ENCODE peak calls at places on chromosomes 6 and 20, in five cellular contexts. One of them, this sample, is unnamed.

GRCh38 chr6:63805808-63806572 is 170.4 kb downstream of the PHF3 start:
- DNase-seq in activated T-helper 9 cell treated with anti-CD3 and anti-CD28 coated beads, Interleukin-2, amount 50 U/mL, for 16 hours: no peak
- DNase-seq in germinal center: no peak
- DNase-seq in activated effector memory CD4-positive, alpha-beta T cell treated with Interleukin-2 at 50 U/mL for 16 hours: no peak
- DNase-seq in H7: no peak
- DNase-seq in this sample: no peak

GRCh38 chr6:157019733-157020132 is 242.6 kb downstream of the ARID1B start:
- DNase-seq in H7: no peak
- DNase-seq in activated effector memory CD4-positive, alpha-beta T cell treated with Interleukin-2 at 50 U/mL for 16 hours: no peak
- DNase-seq in germinal center: peak
- DNase-seq in activated T-helper 9 cell treated with anti-CD3 and anti-CD28 coated beads, Interleukin-2, amount 50 U/mL, for 16 hours: no peak
- DNase-seq in this sample: no peak

GRCh38 chr6:148203970-148204369 is 138.7 kb upstream of the SASH1 start:
- DNase-seq in H7: no peak
- DNase-seq in activated T-helper 9 cell treated with anti-CD3 and anti-CD28 coated beads, Interleukin-2, amount 50 U/mL, for 16 hours: peak
- DNase-seq in activated effector memory CD4-positive, alpha-beta T cell treated with Interleukin-2 at 50 U/mL for 16 hours: peak
- DNase-seq in germinal center: peak
- DNase-seq in this sample: peak

GRCh38 chr6:100657678-100658330 is 193.1 kb upstream of the SIM1 start:
- DNase-seq in activated effector memory CD4-positive, alpha-beta T cell treated with Interleukin-2 at 50 U/mL for 16 hours: no peak
- DNase-seq in germinal center: no peak
- DNase-seq in H7: no peak
- DNase-seq in activated T-helper 9 cell treated with anti-CD3 and anti-CD28 coated beads, Interleukin-2, amount 50 U/mL, for 16 hours: no peak
- DNase-seq in this sample: no peak

GRCh38 chr20:62475819-62476073 is at the start of gene GATA5:
- DNase-seq in activated effector memory CD4-positive, alpha-beta T cell treated with Interleukin-2 at 50 U/mL for 16 hours: no peak
- DNase-seq in activated T-helper 9 cell treated with anti-CD3 and anti-CD28 coated beads, Interleukin-2, amount 50 U/mL, for 16 hours: no peak
- DNase-seq in H7: peak
- DNase-seq in germinal center: no peak
- DNase-seq in this sample: no peak

GRCh38 chr6:52551483-52552277 is 25.2 kb downstream of the TRAM2 start:
- DNase-seq in H7: peak
- DNase-seq in activated T-helper 9 cell treated with anti-CD3 and anti-CD28 coated beads, Interleukin-2, amount 50 U/mL, for 16 hours: no peak
- DNase-seq in activated effector memory CD4-positive, alpha-beta T cell treated with Interleukin-2 at 50 U/mL for 16 hours: no peak
- DNase-seq in germinal center: no peak
- DNase-seq in this sample: no peak

GRCh38 chr20:44770480-44771171 is 25.0 kb downstream of the KCNK15 start:
- DNase-seq in activated T-helper 9 cell treated with anti-CD3 and anti-CD28 coated beads, Interleukin-2, amount 50 U/mL, for 16 hours: no peak
- DNase-seq in H7: peak
- DNase-seq in activated effector memory CD4-positive, alpha-beta T cell treated with Interleukin-2 at 50 U/mL for 16 hours: no peak
- DNase-seq in germinal center: no peak
- DNase-seq in this sample: no peak

GRCh38 chr6:18349350-18349749 is 37.8 kb upstream of the RNF144B start:
- DNase-seq in H7: no peak
- DNase-seq in activated T-helper 9 cell treated with anti-CD3 and anti-CD28 coated beads, Interleukin-2, amount 50 U/mL, for 16 hours: no peak
- DNase-seq in germinal center: no peak
- DNase-seq in activated effector memory CD4-positive, alpha-beta T cell treated with Interleukin-2 at 50 U/mL for 16 hours: no peak
- DNase-seq in this sample: no peak

GRCh38 chr6:168452685-168453377 is 11.8 kb downstream of the SMOC2 start:
- DNase-seq in activated effector memory CD4-positive, alpha-beta T cell treated with Interleukin-2 at 50 U/mL for 16 hours: no peak
- DNase-seq in H7: no peak
- DNase-seq in activated T-helper 9 cell treated with anti-CD3 and anti-CD28 coated beads, Interleukin-2, amount 50 U/mL, for 16 hours: no peak
- DNase-seq in germinal center: no peak
- DNase-seq in this sample: no peak

GRCh38 chr6:41098366-41098765 is 25.6 kb downstream of the NFYA start:
- DNase-seq in activated effector memory CD4-positive, alpha-beta T cell treated with Interleukin-2 at 50 U/mL for 16 hours: no peak
- DNase-seq in germinal center: no peak
- DNase-seq in H7: no peak
- DNase-seq in activated T-helper 9 cell treated with anti-CD3 and anti-CD28 coated beads, Interleukin-2, amount 50 U/mL, for 16 hours: no peak
- DNase-seq in this sample: no peak

GRCh38 chr6:128463942-128464341 is 56.5 kb downstream of the PTPRK start:
- DNase-seq in activated T-helper 9 cell treated with anti-CD3 and anti-CD28 coated beads, Interleukin-2, amount 50 U/mL, for 16 hours: no peak
- DNase-seq in H7: no peak
- DNase-seq in germinal center: no peak
- DNase-seq in activated effector memory CD4-positive, alpha-beta T cell treated with Interleukin-2 at 50 U/mL for 16 hours: no peak
- DNase-seq in this sample: no peak

GRCh38 chr6:34074064-34074739 is 71.7 kb downstream of the GRM4 start:
- DNase-seq in activated T-helper 9 cell treated with anti-CD3 and anti-CD28 coated beads, Interleukin-2, amount 50 U/mL, for 16 hours: no peak
- DNase-seq in H7: peak
- DNase-seq in activated effector memory CD4-positive, alpha-beta T cell treated with Interleukin-2 at 50 U/mL for 16 hours: no peak
- DNase-seq in germinal center: no peak
- DNase-seq in this sample: no peak

GRCh38 chr20:38210741-38211140 is 45.7 kb upstream of the TGM2 start:
- DNase-seq in activated T-helper 9 cell treated with anti-CD3 and anti-CD28 coated beads, Interleukin-2, amount 50 U/mL, for 16 hours: no peak
- DNase-seq in germinal center: no peak
- DNase-seq in activated effector memory CD4-positive, alpha-beta T cell treated with Interleukin-2 at 50 U/mL for 16 hours: no peak
- DNase-seq in H7: no peak
- DNase-seq in this sample: no peak

GRCh38 chr6:40755749-40756452 is 168.7 kb upstream of the LRFN2 start:
- DNase-seq in H7: no peak
- DNase-seq in activated effector memory CD4-positive, alpha-beta T cell treated with Interleukin-2 at 50 U/mL for 16 hours: no peak
- DNase-seq in germinal center: peak
- DNase-seq in activated T-helper 9 cell treated with anti-CD3 and anti-CD28 coated beads, Interleukin-2, amount 50 U/mL, for 16 hours: no peak
- DNase-seq in this sample: no peak

GRCh38 chr6:19664050-19664449 is 173.1 kb upstream of the ID4 start:
- DNase-seq in activated effector memory CD4-positive, alpha-beta T cell treated with Interleukin-2 at 50 U/mL for 16 hours: no peak
- DNase-seq in activated T-helper 9 cell treated with anti-CD3 and anti-CD28 coated beads, Interleukin-2, amount 50 U/mL, for 16 hours: no peak
- DNase-seq in germinal center: no peak
- DNase-seq in H7: no peak
- DNase-seq in this sample: no peak

GRCh38 chr20:544153-544725 is 649 bp upstream of the CSNK2A1 start:
- DNase-seq in activated T-helper 9 cell treated with anti-CD3 and anti-CD28 coated beads, Interleukin-2, amount 50 U/mL, for 16 hours: no peak
- DNase-seq in H7: no peak
- DNase-seq in germinal center: no peak
- DNase-seq in activated effector memory CD4-positive, alpha-beta T cell treated with Interleukin-2 at 50 U/mL for 16 hours: no peak
- DNase-seq in this sample: no peak

GRCh38 chr6:88538849-88539571 is 372.9 kb upstream of the CNR1 start:
- DNase-seq in H7: peak
- DNase-seq in activated T-helper 9 cell treated with anti-CD3 and anti-CD28 coated beads, Interleukin-2, amount 50 U/mL, for 16 hours: no peak
- DNase-seq in activated effector memory CD4-positive, alpha-beta T cell treated with Interleukin-2 at 50 U/mL for 16 hours: no peak
- DNase-seq in germinal center: no peak
- DNase-seq in this sample: no peak

GRCh38 chr6:168276576-168277273 is 42.9 kb downstream of the DACT2 start:
- DNase-seq in activated effector memory CD4-positive, alpha-beta T cell treated with Interleukin-2 at 50 U/mL for 16 hours: no peak
- DNase-seq in H7: no peak
- DNase-seq in activated T-helper 9 cell treated with anti-CD3 and anti-CD28 coated beads, Interleukin-2, amount 50 U/mL, for 16 hours: no peak
- DNase-seq in germinal center: no peak
- DNase-seq in this sample: no peak

GRCh38 chr20:18688676-18689075 is 100.8 kb downstream of the DTD1 start:
- DNase-seq in activated T-helper 9 cell treated with anti-CD3 and anti-CD28 coated beads, Interleukin-2, amount 50 U/mL, for 16 hours: no peak
- DNase-seq in H7: no peak
- DNase-seq in germinal center: no peak
- DNase-seq in activated effector memory CD4-positive, alpha-beta T cell treated with Interleukin-2 at 50 U/mL for 16 hours: no peak
- DNase-seq in this sample: no peak

GRCh38 chr6:54135665-54136370 is 24.6 kb downstream of the MLIP start:
- DNase-seq in germinal center: no peak
- DNase-seq in activated T-helper 9 cell treated with anti-CD3 and anti-CD28 coated beads, Interleukin-2, amount 50 U/mL, for 16 hours: no peak
- DNase-seq in H7: no peak
- DNase-seq in activated effector memory CD4-positive, alpha-beta T cell treated with Interleukin-2 at 50 U/mL for 16 hours: no peak
- DNase-seq in this sample: no peak

GRCh38 chr20:17870063-17870740 is 98.4 kb downstream of the SNX5 start:
- DNase-seq in H7: no peak
- DNase-seq in germinal center: no peak
- DNase-seq in activated effector memory CD4-positive, alpha-beta T cell treated with Interleukin-2 at 50 U/mL for 16 hours: no peak
- DNase-seq in activated T-helper 9 cell treated with anti-CD3 and anti-CD28 coated beads, Interleukin-2, amount 50 U/mL, for 16 hours: no peak
- DNase-seq in this sample: no peak

GRCh38 chr6:55174211-55175013 is at the start of gene HCRTR2:
- DNase-seq in germinal center: no peak
- DNase-seq in activated T-helper 9 cell treated with anti-CD3 and anti-CD28 coated beads, Interleukin-2, amount 50 U/mL, for 16 hours: no peak
- DNase-seq in H7: no peak
- DNase-seq in activated effector memory CD4-positive, alpha-beta T cell treated with Interleukin-2 at 50 U/mL for 16 hours: no peak
- DNase-seq in this sample: no peak

GRCh38 chr6:453152-453551 is 61.6 kb downstream of the IRF4 start:
- DNase-seq in germinal center: no peak
- DNase-seq in H7: no peak
- DNase-seq in activated effector memory CD4-positive, alpha-beta T cell treated with Interleukin-2 at 50 U/mL for 16 hours: no peak
- DNase-seq in activated T-helper 9 cell treated with anti-CD3 and anti-CD28 coated beads, Interleukin-2, amount 50 U/mL, for 16 hours: no peak
- DNase-seq in this sample: no peak

GRCh38 chr20:41110930-41111577 is 26.3 kb upstream of the PLCG1 start:
- DNase-seq in activated T-helper 9 cell treated with anti-CD3 and anti-CD28 coated beads, Interleukin-2, amount 50 U/mL, for 16 hours: no peak
- DNase-seq in H7: no peak
- DNase-seq in germinal center: no peak
- DNase-seq in activated effector memory CD4-positive, alpha-beta T cell treated with Interleukin-2 at 50 U/mL for 16 hours: no peak
- DNase-seq in this sample: no peak

GRCh38 chr6:87572031-87572430 is 17.8 kb downstream of the RARS2 start:
- DNase-seq in activated T-helper 9 cell treated with anti-CD3 and anti-CD28 coated beads, Interleukin-2, amount 50 U/mL, for 16 hours: no peak
- DNase-seq in activated effector memory CD4-positive, alpha-beta T cell treated with Interleukin-2 at 50 U/mL for 16 hours: no peak
- DNase-seq in germinal center: no peak
- DNase-seq in H7: no peak
- DNase-seq in this sample: no peak

GRCh38 chr20:57638173-57638894 is 18.1 kb upstream of the ZBP1 start:
- DNase-seq in activated T-helper 9 cell treated with anti-CD3 and anti-CD28 coated beads, Interleukin-2, amount 50 U/mL, for 16 hours: no peak
- DNase-seq in germinal center: no peak
- DNase-seq in activated effector memory CD4-positive, alpha-beta T cell treated with Interleukin-2 at 50 U/mL for 16 hours: no peak
- DNase-seq in H7: no peak
- DNase-seq in this sample: no peak

GRCh38 chr20:37727957-37728634 is 34.3 kb downstream of the CTNNBL1 start:
- DNase-seq in activated effector memory CD4-positive, alpha-beta T cell treated with Interleukin-2 at 50 U/mL for 16 hours: no peak
- DNase-seq in germinal center: no peak
- DNase-seq in activated T-helper 9 cell treated with anti-CD3 and anti-CD28 coated beads, Interleukin-2, amount 50 U/mL, for 16 hours: no peak
- DNase-seq in H7: no peak
- DNase-seq in this sample: no peak

GRCh38 chr6:166752928-166753721 is 126.1 kb upstream of the RPS6KA2 start:
- DNase-seq in activated effector memory CD4-positive, alpha-beta T cell treated with Interleukin-2 at 50 U/mL for 16 hours: no peak
- DNase-seq in activated T-helper 9 cell treated with anti-CD3 and anti-CD28 coated beads, Interleukin-2, amount 50 U/mL, for 16 hours: no peak
- DNase-seq in H7: no peak
- DNase-seq in germinal center: no peak
- DNase-seq in this sample: no peak

GRCh38 chr20:25050082-25050481 is 7.9 kb downstream of the ACSS1 start:
- DNase-seq in H7: no peak
- DNase-seq in activated T-helper 9 cell treated with anti-CD3 and anti-CD28 coated beads, Interleukin-2, amount 50 U/mL, for 16 hours: no peak
- DNase-seq in activated effector memory CD4-positive, alpha-beta T cell treated with Interleukin-2 at 50 U/mL for 16 hours: no peak
- DNase-seq in germinal center: no peak
- DNase-seq in this sample: no peak